ENCODE peak calls at places on chromosomes 2 and 18, in five cellular contexts. O is AG04450, F is upper lobe of right lung, Y is HL-60, Z is astrocyte. M is an unnamed sample. For H3K27me3, the result is how much of the 10 kb centered on the place peaks cover.

GRCh38 chr18:3466872-3467271 is 16.9 kb downstream of the TGIF1 start:
- DNase-seq in Y (no peak), F (no peak), O (no peak), Z (no peak), M (no peak)

GRCh38 chr2:221397179-221397578 is 174.9 kb downstream of the EPHA4 start:
- DNase-seq in Y (no peak), O (no peak), Z (no peak), F (no peak), M (no peak)

GRCh38 chr18:59823611-59824195 is 76.1 kb upstream of the PMAIP1 start:
- DNase-seq in Z (peak), F (no peak), Y (peak), O (peak), M (no peak)

GRCh38 chr2:151630372-151630771 is 103.9 kb downstream of the NEB start:
- DNase-seq in O (no peak), Y (no peak), Z (no peak), F (no peak), M (no peak)

GRCh38 chr2:56464066-56464465 is 280.3 kb downstream of the CCDC85A start:
- DNase-seq in F (no peak), Z (no peak), Y (no peak), O (no peak), M (no peak)

GRCh38 chr2:30235859-30236535 is 4.7 kb downstream of the LBH start:
- DNase-seq in Y (no peak), Z (no peak), O (no peak), F (no peak), M (no peak)

GRCh38 chr18:7577706-7578105 is 10.6 kb downstream of the PTPRM start:
- DNase-seq in Y (no peak), Z (peak), F (no peak), O (no peak), M (no peak)

GRCh38 chr2:189627789-189628188 is 33.5 kb upstream of the ASNSD1 start:
- DNase-seq in Z (no peak), O (no peak), Y (no peak), F (no peak), M (no peak)

GRCh38 chr2:148602918-148603561 is 41.5 kb upstream of the EPC2 start:
- DNase-seq in O (no peak), Y (no peak), F (no peak), Z (no peak), M (no peak)

GRCh38 chr2:219634171-219634940 is 6.9 kb downstream of the SLC4A3 start:
- DNase-seq in O (no peak), Y (no peak), F (no peak), Z (no peak), M (no peak)

GRCh38 chr2:86052265-86052664 is 53.4 kb downstream of the POLR1A start:
- DNase-seq in O (no peak), F (no peak), Y (no peak), Z (no peak), M (no peak)

GRCh38 chr2:24586955-24587354 is 95.9 kb downstream of the NCOA1 start:
- DNase-seq in Y (no peak), F (no peak), Z (no peak), O (no peak), M (no peak)

GRCh38 chr18:75133721-75134645 is 75.0 kb downstream of the PTGR3 start:
- DNase-seq in Y (no peak), Z (no peak), F (no peak), O (no peak), M (no peak)

GRCh38 chr2:27427863-27428212 is 593 bp upstream of the NRBP1 start:
- DNase-seq in Z (no peak), Y (no peak), F (no peak), O (no peak), M (no peak)

GRCh38 chr2:106193491-106193976 is 567 bp downstream of the UXS1 start:
- DNase-seq in F (peak), Y (peak), O (no peak), Z (no peak), M (no peak)

GRCh38 chr2:79860233-79861058 is 347.6 kb downstream of the CTNNA2 start:
- DNase-seq in Y (peak), F (no peak), Z (peak), O (no peak), M (peak)

GRCh38 chr2:46770622-46771021 is 145.0 kb downstream of the MCFD2 start:
- DNase-seq in O (peak), Z (peak), Y (no peak), F (no peak), M (peak)

GRCh38 chr2:78913284-78913683 is 112.2 kb upstream of the REG3G start:
- DNase-seq in O (no peak), Z (no peak), F (no peak), Y (no peak), M (no peak)

GRCh38 chr2:142165790-142166189 is 35.0 kb upstream of the LRP1B start:
- DNase-seq in F (no peak), Z (peak), O (peak), Y (peak), M (peak)

GRCh38 chr2:58834404-58834803 is 593.3 kb upstream of the FANCL start:
- DNase-seq in F (no peak), Y (no peak), Z (peak), O (no peak), M (no peak)

GRCh38 chr2:12317853-12318426 is 398.8 kb upstream of the TRIB2 start:
- DNase-seq in F (no peak), Z (peak), Y (no peak), O (peak), M (peak)

GRCh38 chr2:215895330-215895729 is 118.0 kb downstream of the MREG start:
- DNase-seq in Y (no peak), F (no peak), O (no peak), Z (no peak), M (no peak)

GRCh38 chr2:3447789-3448317 is 68.4 kb downstream of the TRAPPC12 start:
- DNase-seq in F (no peak), Y (no peak), O (no peak), Z (no peak), M (no peak)

GRCh38 chr18:10454800-10455550 is 540 bp downstream of the APCDD1 start:
- DNase-seq in F (peak), Y (no peak), Z (no peak), O (no peak), M (no peak)

GRCh38 chr2:208586516-208586915 is 179.9 kb downstream of the PTH2R start:
- DNase-seq in O (no peak), Z (no peak), Y (no peak), F (no peak), M (no peak)

GRCh38 chr2:69384618-69385081 is 2.4 kb downstream of the GFPT1 start:
- DNase-seq in Z (peak), O (no peak), F (no peak), Y (no peak), M (no peak)

GRCh38 chr2:140744379-140744778 is 1386.4 kb downstream of the LRP1B start:
- DNase-seq in Y (no peak), Z (no peak), O (no peak), F (no peak), M (no peak)

GRCh38 chr2:140747097-140747496 is 1383.7 kb downstream of the LRP1B start:
- DNase-seq in F (no peak), Y (no peak), Z (no peak), O (no peak), M (no peak)

DNA sequence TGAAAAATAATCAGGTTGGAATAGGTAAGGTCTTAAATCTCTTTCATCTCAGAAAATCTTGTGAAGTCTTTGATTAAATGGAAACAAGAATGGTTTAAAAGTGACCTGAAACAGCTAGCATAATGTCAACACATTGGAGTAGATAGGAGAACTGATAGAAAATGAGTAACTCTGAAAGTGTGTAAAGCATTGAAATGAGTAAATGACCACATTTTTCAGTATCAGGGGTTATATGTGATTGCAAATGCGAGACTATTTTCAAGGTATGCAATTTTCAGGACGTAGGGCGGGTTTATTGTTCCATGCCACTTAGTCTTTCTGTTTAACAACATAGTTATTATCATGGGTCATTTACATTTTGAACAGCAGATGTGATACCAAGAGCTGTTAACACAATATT is 1383.2 kb downstream of the LRP1B start:
- DNase-seq in O (no peak), Y (no peak), F (no peak), Z (no peak), M (no peak)
- H3K4me3 ChIP-seq in O (no peak), Y (no peak), F (no peak), Z (no peak), M (no peak)

DNA sequence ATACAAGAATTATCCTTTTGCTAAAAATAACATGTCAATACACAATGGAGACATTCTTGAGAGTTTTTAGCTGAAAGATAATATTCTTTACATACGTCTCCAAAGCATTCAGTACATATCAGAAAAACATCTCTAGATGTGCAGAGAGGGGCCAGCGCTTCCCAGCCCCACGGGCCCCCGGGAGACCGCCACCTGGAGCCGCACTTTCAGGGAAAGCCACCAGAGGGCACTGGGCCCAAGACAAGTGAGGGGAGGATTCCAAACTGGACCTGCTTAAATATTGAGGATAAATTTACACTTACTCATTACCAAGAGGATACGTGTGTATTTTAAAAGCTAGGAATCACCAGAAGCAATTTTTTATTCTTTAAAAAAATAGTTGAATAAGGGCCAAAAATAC is 499.5 kb downstream of the GALR1 start:
- DNase-seq in F (no peak), Z (no peak), O (no peak), Y (no peak), M (no peak)
- TF ChIP-seq CTCF in F (peak), Z (no peak), O (peak), Y (peak), M (no peak)

DNA sequence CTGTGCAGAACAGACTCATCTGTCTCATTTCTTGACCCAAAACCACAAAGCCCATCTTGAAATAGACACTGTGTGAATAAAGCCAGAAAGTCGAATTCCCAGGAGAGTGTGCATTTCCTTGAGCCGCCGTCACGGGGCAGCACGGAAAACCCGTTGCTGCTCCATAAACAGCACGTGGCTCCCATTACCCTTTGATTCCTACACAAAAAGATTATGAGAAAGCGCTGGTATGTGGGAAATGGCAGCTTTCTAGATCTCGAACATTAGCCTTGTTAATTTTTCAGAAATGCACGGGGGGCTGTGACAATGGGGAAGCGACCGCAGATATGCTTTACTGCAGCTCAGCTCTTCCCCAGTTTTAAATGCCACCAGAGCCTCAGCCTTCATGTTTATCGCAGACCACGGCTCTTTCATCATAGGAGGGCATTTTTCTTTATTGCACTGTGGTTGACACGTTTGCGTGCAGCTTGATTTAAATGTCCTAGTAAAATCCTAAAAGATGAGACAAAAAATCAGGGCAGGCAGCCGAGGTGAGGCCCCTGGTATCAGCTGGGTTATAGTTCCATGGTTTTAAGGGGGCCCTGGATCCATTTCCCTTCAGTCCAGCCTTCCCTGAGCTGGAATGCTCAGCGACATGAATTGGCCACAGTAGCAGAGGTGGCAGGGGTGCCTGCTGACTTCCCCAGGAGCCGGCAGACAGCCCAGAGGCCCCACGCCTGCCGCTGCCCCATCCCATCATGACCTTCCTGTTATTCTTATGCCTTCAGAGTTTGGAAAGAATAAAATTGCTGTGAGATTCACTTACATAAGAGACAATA is 249.3 kb downstream of the NDUFA10 start:
- DNase-seq in O (no peak), Y (no peak), F (no peak), Z (no peak), M (no peak)
- H3K27me3 ChIP-seq in O (under half), Y (under half), F (under half), Z (under half), M (under half)

DNA sequence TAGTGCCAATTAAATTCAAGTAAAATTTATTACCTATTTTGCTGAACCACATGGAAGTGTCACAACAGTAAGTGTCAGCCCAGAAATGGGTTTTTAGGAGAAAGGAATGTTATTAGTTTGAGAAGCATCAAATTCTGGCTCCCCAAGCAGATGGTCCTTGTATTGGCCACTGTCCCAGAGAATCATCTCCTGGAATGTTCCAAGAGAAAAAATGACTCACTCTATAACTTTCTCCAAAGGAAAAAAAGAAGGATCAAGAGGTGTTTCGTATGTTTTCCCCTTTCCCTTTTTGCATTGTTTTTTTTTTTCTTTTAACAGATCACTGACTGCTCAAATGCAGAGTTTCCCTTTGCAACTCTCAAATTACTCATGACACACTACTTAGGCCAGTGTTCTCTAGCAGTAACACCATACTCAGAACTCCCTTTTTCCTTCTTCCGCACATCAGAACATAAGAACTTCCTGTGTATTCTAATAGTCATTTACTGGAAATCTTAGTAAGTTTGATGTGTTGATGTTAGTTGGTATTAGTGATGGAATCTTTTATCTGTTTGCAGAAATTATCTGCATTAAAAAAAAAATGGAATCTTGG is 390.3 kb downstream of the GPD2 start:
- DNase-seq in O (peak), Y (no peak), Z (peak), F (no peak), M (peak)
- H3K4me3 ChIP-seq in O (no peak), Y (no peak), Z (no peak), F (no peak), M (no peak)

DNA sequence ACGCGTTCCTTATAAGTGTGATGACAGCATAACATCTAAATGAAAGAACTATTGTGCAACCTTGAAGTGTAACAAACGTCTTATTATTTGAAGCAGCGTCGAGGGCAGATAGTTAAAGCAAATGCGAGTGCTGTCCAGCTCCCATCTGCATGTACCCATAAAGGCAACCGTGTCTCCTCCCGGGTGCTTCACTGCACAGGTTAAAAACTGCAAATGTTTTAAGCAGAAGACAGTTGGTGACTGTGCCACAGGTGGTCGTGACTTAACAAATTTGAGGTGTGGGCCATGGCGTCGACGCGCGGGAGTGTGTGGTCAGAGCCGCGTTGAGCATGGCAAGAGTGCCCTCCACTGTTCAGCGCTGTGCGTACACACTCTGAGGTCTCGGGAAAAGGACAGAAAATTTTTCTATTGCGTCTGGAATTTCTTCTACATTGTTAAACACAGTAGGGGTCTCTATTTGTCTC is 6.4 kb downstream of the SALL3 start:
- DNase-seq in Y (peak), O (no peak), F (no peak), Z (peak), M (no peak)
- TF ChIP-seq CTCF in Y (peak), O (peak), F (peak), Z (peak), M (peak)

GRCh38 chr2:161424179-161424763 is 8.2 kb downstream of the TBR1 start:
- DNase-seq in Z (no peak), F (no peak), Y (no peak), O (no peak), M (no peak)
- H3K27me3 ChIP-seq in Z (half or more), F (half or more), Y (half or more), O (half or more), M (half or more)

GRCh38 chr2:196988599-196988998 is 62.1 kb upstream of the PGAP1 start:
- DNase-seq in F (no peak), Z (no peak), Y (no peak), O (no peak), M (no peak)
- H3K4me3 ChIP-seq in F (no peak), Z (no peak), Y (no peak), O (no peak), M (no peak)

DNA sequence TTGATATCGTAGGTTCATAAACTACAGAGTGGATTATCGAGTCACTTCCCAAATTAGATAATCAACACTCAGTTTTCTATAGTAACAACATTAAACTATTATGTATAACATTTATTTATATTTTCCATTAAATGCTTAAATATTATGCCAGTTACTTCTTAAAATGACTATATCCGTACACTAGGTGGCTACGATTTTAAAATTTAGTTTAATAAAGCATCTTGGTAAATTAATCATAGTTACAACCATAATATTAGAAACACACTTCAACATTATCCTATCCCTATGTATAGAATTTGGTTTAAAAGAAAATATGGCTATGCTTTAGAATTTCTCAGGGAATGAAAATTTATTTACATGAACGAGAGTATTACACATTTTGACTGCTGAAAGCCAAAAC is 80.3 kb downstream of the SLC25A12 start:
- DNase-seq in F (no peak), Z (no peak), O (no peak), Y (no peak), M (no peak)
- TF ChIP-seq CTCF in F (no peak), Z (no peak), O (no peak), Y (no peak), M (no peak)

GRCh38 chr18:57437782-57438668 is 2.9 kb downstream of the ONECUT2 start:
- DNase-seq in O (no peak), F (no peak), Y (peak), Z (peak), M (no peak)

GRCh38 chr18:57438669-57439616 is 3.8 kb downstream of the ONECUT2 start:
- DNase-seq in Y (peak), F (no peak), O (no peak), Z (no peak), M (no peak)

GRCh38 chr18:57440331-57441101 is 5.3 kb downstream of the ONECUT2 start:
- DNase-seq in Y (no peak), Z (no peak), F (no peak), O (no peak), M (no peak)

GRCh38 chr18:57439985-57440330 is 4.8 kb downstream of the ONECUT2 start:
- DNase-seq in F (no peak), Y (no peak), Z (no peak), O (no peak), M (no peak)

GRCh38 chr18:57439617-57439975 is 4.4 kb downstream of the ONECUT2 start:
- DNase-seq in Z (no peak), F (no peak), Y (no peak), O (no peak), M (no peak)
- H3K27me3 ChIP-seq in Z (half or more), F (half or more), Y (half or more), O (half or more), M (half or more)